ENCODE peak calls at places on chromosomes 16 and 17, in nine cellular contexts. I, N, W, J, H, E, X, D and Z are unnamed samples.

GRCh38 chr17:45940826-45941225 is 46.5 kb downstream of the MAPT start:
- DNase-seq in I (no peak), N (peak), W (no peak), J (no peak), H (peak), E (no peak), X (no peak), D (no peak), Z (no peak)

GRCh38 chr17:76641501-76641900 is 2.1 kb downstream of the ST6GALNAC1 start:
- DNase-seq in I (no peak), N (no peak), W (no peak), J (peak), H (no peak), E (no peak), X (peak), D (no peak), Z (no peak)

GRCh38 chr17:47687748-47688147 is 6.2 kb upstream of the TBKBP1 start:
- DNase-seq in I (no peak), N (no peak), W (no peak), J (peak), H (no peak), E (no peak), X (no peak), D (no peak), Z (no peak)

GRCh38 chr17:71339219-71339618 is 781.6 kb upstream of the SOX9 start:
- DNase-seq in I (no peak), N (no peak), W (no peak), J (no peak), H (no peak), E (no peak), X (no peak), D (no peak), Z (no peak)

GRCh38 chr16:56401482-56401881 is 23.9 kb downstream of the AMFR start:
- DNase-seq in I (no peak), N (no peak), W (no peak), J (peak), H (no peak), E (no peak), X (peak), D (no peak), Z (no peak)

GRCh38 chr17:77644981-77645380 is 313.5 kb upstream of the TNRC6C start:
- DNase-seq in I (no peak), N (no peak), W (no peak), J (peak), H (no peak), E (no peak), X (no peak), D (no peak), Z (no peak)

GRCh38 chr17:17140590-17140980 is 65.5 kb downstream of the PLD6 start:
- DNase-seq in I (no peak), N (no peak), W (no peak), J (no peak), H (no peak), E (no peak), X (no peak), D (no peak), Z (no peak)

GRCh38 chr17:77526728-77527355 is 386.1 kb downstream of the SEC14L1 start:
- DNase-seq in I (no peak), N (peak), W (peak), J (no peak), H (no peak), E (no peak), X (no peak), D (no peak), Z (no peak)

GRCh38 chr16:30166202-30166902 is 17.1 kb upstream of the CORO1A start:
- DNase-seq in I (no peak), N (no peak), W (no peak), J (no peak), H (no peak), E (no peak), X (peak), D (no peak), Z (no peak)

GRCh38 chr16:5451641-5452040 is 354.0 kb upstream of the EEF2KMT start:
- DNase-seq in I (no peak), N (no peak), W (no peak), J (peak), H (no peak), E (no peak), X (no peak), D (no peak), Z (no peak)

GRCh38 chr16:89122322-89122831 is 28.7 kb downstream of the ACSF3 start:
- DNase-seq in I (no peak), N (peak), W (peak), J (peak), H (no peak), E (no peak), X (peak), D (no peak), Z (no peak)

GRCh38 chr16:81635336-81635947 is 143.6 kb upstream of the PLCG2 start:
- DNase-seq in I (no peak), N (no peak), W (no peak), J (no peak), H (no peak), E (no peak), X (no peak), D (no peak), Z (no peak)

GRCh38 chr16:81633680-81634379 is 145.3 kb upstream of the PLCG2 start:
- DNase-seq in I (no peak), N (no peak), W (no peak), J (no peak), H (no peak), E (no peak), X (no peak), D (no peak), Z (no peak)

GRCh38 chr16:81632392-81633146 is 146.5 kb upstream of the PLCG2 start:
- DNase-seq in I (no peak), N (peak), W (no peak), J (no peak), H (no peak), E (no peak), X (no peak), D (no peak), Z (peak)

GRCh38 chr16:81634380-81635121 is 144.5 kb upstream of the PLCG2 start:
- DNase-seq in I (peak), N (no peak), W (no peak), J (peak), H (peak), E (no peak), X (no peak), D (no peak), Z (no peak)

DNA sequence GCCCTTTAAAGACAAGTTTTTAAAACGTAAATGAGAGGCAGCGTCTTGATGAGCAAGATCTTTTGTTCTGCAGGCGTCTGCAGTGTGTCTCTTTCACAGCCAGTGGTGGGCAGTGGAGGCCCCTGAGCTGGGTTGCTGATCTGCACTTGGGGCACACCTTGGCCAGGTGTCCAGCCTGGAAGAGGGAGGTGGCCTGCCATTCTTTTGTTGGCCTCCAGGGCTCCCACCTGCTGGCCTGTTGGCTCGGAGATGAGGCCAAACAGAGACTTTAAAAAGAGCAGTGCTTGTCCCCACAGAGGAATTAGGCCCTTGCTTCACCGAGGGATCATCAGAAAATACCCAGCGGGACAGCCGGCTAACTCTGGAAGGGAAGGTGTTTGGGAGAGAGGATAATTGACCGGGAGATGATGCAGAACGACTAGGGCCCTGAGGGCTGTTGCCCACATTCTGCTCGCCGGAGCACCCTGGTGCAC is 145.9 kb upstream of the PLCG2 start:
- DNase-seq in I (no peak), N (no peak), W (no peak), J (peak), H (no peak), E (no peak), X (no peak), D (no peak), Z (no peak)
- TF ChIP-seq CTCF in I (no peak), N (peak), W (no peak), J (peak), H (no peak), E (peak), X (peak), D (no peak), Z (peak)

DNA sequence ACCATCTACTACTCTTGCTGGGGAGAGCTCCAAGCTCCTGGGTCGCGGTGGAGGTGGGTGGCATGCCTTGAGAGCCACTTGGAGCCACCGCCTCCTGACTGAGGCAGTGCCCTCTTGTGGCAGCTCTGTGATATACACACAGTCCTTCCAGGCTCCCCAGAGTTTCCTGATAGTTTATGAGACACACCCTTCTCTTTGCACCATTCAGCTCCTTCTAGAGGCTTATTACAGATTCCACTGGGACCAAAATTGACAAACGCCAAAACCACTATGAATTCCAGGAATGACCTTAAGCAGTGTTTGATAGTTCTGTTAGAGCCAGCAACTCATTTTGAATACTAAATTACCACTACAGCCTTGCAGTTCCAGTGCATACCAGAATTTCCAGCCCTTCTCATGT is 170.1 kb upstream of the CDH13 start:
- DNase-seq in I (peak), N (peak), W (peak), J (peak), H (no peak), E (peak), X (peak), D (no peak), Z (peak)
- TF ChIP-seq CTCF in I (peak), N (peak), W (peak), J (peak), H (no peak), E (peak), X (peak), D (no peak), Z (peak)

GRCh38 chr17:44408786-44409185 is 19.3 kb upstream of the ITGA2B start:
- DNase-seq in I (no peak), N (no peak), W (no peak), J (no peak), H (no peak), E (no peak), X (peak), D (no peak), Z (no peak)

GRCh38 chr17:44414394-44415155 is 25.1 kb upstream of the ITGA2B start:
- DNase-seq in I (no peak), N (no peak), W (no peak), J (no peak), H (no peak), E (no peak), X (no peak), D (no peak), Z (no peak)

GRCh38 chr17:44409309-44410028 is 20.0 kb upstream of the ITGA2B start:
- DNase-seq in I (no peak), N (no peak), W (no peak), J (peak), H (no peak), E (no peak), X (no peak), D (no peak), Z (no peak)
- TF ChIP-seq CTCF in I (no peak), N (no peak), W (no peak), J (no peak), H (no peak), E (peak), X (peak), D (no peak), Z (no peak)

GRCh38 chr17:55496094-55496881 is 15.0 kb downstream of the SMIM36 start:
- DNase-seq in I (no peak), N (no peak), W (no peak), J (no peak), H (no peak), E (no peak), X (peak), D (no peak), Z (no peak)
- TF ChIP-seq CTCF in I (no peak), N (no peak), W (no peak), J (no peak), H (no peak), E (no peak), X (no peak), D (no peak), Z (no peak)

GRCh38 chr16:66906916-66907836 is 11.5 kb downstream of the CDH16 start:
- DNase-seq in I (no peak), N (no peak), W (no peak), J (no peak), H (no peak), E (no peak), X (no peak), D (no peak), Z (no peak)

GRCh38 chr16:66905633-66906539 is 12.8 kb downstream of the CDH16 start:
- DNase-seq in I (peak), N (peak), W (no peak), J (peak), H (peak), E (no peak), X (peak), D (no peak), Z (no peak)

GRCh38 chr16:66904428-66904845 is 14.2 kb downstream of the CDH16 start:
- DNase-seq in I (no peak), N (no peak), W (no peak), J (no peak), H (no peak), E (no peak), X (no peak), D (no peak), Z (no peak)

GRCh38 chr16:66903544-66904427 is 14.9 kb downstream of the CDH16 start:
- DNase-seq in I (peak), N (peak), W (no peak), J (no peak), H (peak), E (no peak), X (no peak), D (no peak), Z (no peak)

DNA sequence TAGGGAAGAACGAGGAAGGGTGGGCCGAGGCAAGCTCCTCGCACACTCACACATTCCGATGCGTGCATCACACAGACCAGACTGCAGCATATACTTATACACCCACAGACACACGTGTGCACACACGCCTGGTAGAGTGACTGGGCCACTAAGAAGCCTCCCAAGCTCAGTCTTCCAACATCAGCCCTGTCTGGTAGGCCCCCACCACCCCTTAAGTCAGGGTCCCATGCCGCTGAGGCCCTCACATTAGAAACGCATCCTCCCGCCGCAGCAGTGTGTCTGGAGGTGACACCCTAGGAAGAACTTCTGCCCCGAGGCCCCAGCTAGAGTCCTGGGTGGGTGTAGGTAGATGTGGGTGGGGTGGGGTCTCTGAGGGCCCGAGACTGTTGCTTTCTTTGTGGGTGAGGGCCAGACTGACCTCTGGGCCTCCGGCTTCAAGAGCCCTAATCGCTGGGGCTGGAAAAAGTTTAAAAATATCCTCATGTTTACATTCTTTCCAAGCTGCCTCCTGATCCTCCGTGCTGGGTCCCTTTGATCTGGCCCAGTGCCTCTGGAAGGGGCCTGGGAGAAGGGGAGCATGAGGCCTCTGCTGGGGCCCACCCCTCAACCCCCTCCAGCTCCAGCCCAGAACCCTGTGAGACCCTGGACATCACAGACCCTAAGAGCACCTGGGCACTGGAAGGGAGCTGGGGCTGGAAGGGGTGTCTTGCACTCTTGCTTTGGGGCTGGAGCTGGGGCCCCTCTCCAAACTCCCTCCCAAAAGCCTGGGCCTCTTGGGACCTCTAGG is 13.6 kb downstream of the CDH16 start:
- DNase-seq in I (peak), N (peak), W (no peak), J (no peak), H (peak), E (no peak), X (no peak), D (no peak), Z (no peak)
- TF ChIP-seq CTCF in I (no peak), N (no peak), W (no peak), J (no peak), H (no peak), E (no peak), X (no peak), D (no peak), Z (no peak)

DNA sequence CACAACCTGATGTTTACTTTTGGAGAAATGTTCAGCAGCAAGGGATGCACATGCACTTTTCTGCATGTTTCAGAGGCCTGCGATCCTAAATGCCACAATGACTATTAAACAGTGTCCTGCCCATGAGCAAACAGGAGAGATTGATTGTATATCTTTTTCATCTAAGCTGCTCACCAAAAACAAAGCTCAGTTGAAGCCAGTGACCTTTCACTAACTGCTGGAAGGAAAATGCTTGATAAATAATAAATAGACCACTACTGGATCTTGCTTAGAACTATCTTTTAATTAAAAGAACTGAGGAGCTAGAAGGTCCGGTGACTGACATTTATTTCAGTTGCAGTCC is 16.3 kb downstream of the MRPS23 start:
- DNase-seq in I (no peak), N (no peak), W (no peak), J (no peak), H (no peak), E (no peak), X (no peak), D (no peak), Z (no peak)
- TF ChIP-seq CTCF in I (no peak), N (peak), W (no peak), J (no peak), H (no peak), E (no peak), X (no peak), D (no peak), Z (no peak)

GRCh38 chr16:50924759-50925545 is 183.1 kb downstream of the CYLD start:
- DNase-seq in I (no peak), N (no peak), W (no peak), J (no peak), H (no peak), E (no peak), X (peak), D (no peak), Z (no peak)
- TF ChIP-seq CTCF in I (no peak), N (no peak), W (no peak), J (no peak), H (no peak), E (no peak), X (no peak), D (no peak), Z (no peak)

GRCh38 chr17:65015855-65016254 is 40.7 kb downstream of the GNA13 start:
- DNase-seq in I (no peak), N (no peak), W (no peak), J (no peak), H (no peak), E (no peak), X (no peak), D (no peak), Z (no peak)

GRCh38 chr17:65013613-65014391 is 42.7 kb downstream of the GNA13 start:
- DNase-seq in I (no peak), N (no peak), W (no peak), J (no peak), H (peak), E (no peak), X (peak), D (no peak), Z (peak)

GRCh38 chr17:65020284-65020683 is 36.3 kb downstream of the GNA13 start:
- DNase-seq in I (no peak), N (no peak), W (no peak), J (no peak), H (no peak), E (no peak), X (no peak), D (no peak), Z (no peak)

GRCh38 chr17:65018612-65019290 is 37.8 kb downstream of the GNA13 start:
- DNase-seq in I (peak), N (no peak), W (no peak), J (no peak), H (no peak), E (no peak), X (no peak), D (no peak), Z (no peak)

GRCh38 chr17:65017375-65017774 is 39.2 kb downstream of the GNA13 start:
- DNase-seq in I (no peak), N (no peak), W (no peak), J (peak), H (peak), E (no peak), X (no peak), D (no peak), Z (no peak)
- TF ChIP-seq CTCF in I (no peak), N (no peak), W (no peak), J (no peak), H (no peak), E (no peak), X (no peak), D (no peak), Z (no peak)

DNA sequence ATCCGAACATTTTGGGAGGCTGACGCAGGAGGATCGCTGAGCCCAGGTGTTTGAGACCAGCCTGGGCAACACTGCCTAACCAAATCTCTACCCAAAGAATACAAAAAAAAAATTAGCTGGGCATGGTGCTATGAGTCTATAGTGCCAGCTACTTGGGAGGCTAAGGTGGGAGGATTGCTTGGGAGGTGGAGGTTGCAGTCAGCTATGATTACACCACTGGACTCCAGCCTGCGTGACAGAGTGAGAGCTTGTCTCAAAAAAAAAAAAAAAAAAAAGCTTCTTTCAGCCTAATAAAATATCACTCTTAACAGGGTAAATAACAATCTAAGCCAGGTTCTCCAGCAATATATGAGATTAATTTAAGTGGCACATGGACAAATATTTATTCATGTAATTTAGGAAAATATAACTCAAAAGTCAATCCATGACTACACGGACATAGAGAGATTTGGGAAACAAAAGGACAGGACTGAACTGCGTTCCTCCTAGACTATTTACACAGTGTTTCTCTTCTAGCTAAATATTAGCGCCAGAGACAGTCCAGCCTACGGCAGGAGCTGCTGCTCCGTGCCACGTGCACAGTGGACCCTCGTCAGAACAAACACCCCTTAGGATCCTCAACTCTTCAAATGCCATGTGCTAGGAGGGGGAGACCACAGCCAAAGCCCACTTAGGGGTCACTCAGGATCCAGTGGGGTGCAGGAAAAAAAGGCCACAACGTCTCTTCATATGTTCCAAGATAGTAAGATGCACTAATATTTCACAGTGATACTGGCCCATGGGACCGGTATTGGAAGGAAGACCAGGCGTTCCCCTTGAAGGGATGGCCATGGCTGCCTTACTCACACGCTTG is 8.7 kb downstream of the USP36 start:
- DNase-seq in I (no peak), N (no peak), W (no peak), J (no peak), H (no peak), E (no peak), X (no peak), D (no peak), Z (no peak)
- TF ChIP-seq CTCF in I (no peak), N (no peak), W (no peak), J (no peak), H (no peak), E (no peak), X (no peak), D (no peak), Z (no peak)

DNA sequence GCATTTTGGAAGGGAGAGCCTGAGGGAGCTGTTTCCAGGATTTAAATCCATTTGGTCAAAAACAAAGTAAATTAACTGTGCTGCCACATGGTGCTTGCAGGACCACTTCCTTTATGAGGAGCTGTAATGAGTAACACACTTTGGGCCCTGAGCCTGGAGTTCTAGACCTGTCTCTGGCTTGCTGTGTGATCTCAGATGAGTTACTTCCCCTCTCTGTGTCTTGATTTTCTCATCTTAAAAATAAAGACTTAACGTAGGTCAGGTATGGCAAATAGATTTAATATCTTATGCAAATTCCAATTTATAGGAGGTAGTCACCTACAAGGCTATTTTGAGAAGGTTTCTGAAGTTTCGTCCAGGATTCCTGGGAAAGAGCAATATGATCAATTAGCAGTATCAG is 361.9 kb upstream of the CCL2 start:
- DNase-seq in I (no peak), N (no peak), W (no peak), J (no peak), H (no peak), E (no peak), X (no peak), D (no peak), Z (no peak)
- TF ChIP-seq CTCF in I (no peak), N (no peak), W (no peak), J (no peak), H (no peak), E (no peak), X (no peak), D (no peak), Z (no peak)